ENCODE peak calls at places on chromosomes 12 and 14, in four cellular contexts. Z is lower lobe of right lung, Q is NCI-H2171 treated with DMSO at 0.1 percent for 48 hours, T is HEK293T. Y is an unnamed sample.

GRCh38 chr14:75675265-75675960 is 14.4 kb downstream of the TTLL5 start:
- DNase-seq in Z (no peak), Q (no peak), T (peak), Y (no peak)

GRCh38 chr12:111578276-111578970 is 20.7 kb downstream of the ATXN2 start:
- DNase-seq in Z (no peak), Q (no peak), T (no peak), Y (peak)

GRCh38 chr12:6182279-6182898 is 17.8 kb upstream of the CD9 start:
- DNase-seq in Z (peak), Q (peak), T (no peak), Y (no peak)

GRCh38 chr14:64771161-64771560 is 66.9 kb downstream of the PLEKHG3 start:
- DNase-seq in Z (no peak), Q (no peak), T (no peak), Y (no peak)

GRCh38 chr12:7927470-7927869 is 8.5 kb downstream of the SLC2A3 start:
- DNase-seq in Z (no peak), Q (no peak), T (no peak), Y (no peak)

GRCh38 chr12:89231686-89232085 is 120.6 kb downstream of the DUSP6 start:
- DNase-seq in Z (no peak), Q (no peak), T (no peak), Y (no peak)

GRCh38 chr12:115008951-115009350 is 325.0 kb upstream of the TBX3 start:
- DNase-seq in Z (no peak), Q (no peak), T (no peak), Y (no peak)

GRCh38 chr14:37116933-37117844 is 55.2 kb downstream of the SLC25A21 start:
- DNase-seq in Z (no peak), Q (peak), T (peak), Y (no peak)

GRCh38 chr12:47078733-47079364 is 572 bp upstream of the PCED1B start:
- DNase-seq in Z (peak), Q (no peak), T (peak), Y (no peak)

GRCh38 chr12:24860546-24860945 is 88.4 kb downstream of the BCAT1 start:
- DNase-seq in Z (no peak), Q (no peak), T (no peak), Y (no peak)

GRCh38 chr14:20409226-20409625 is 4.1 kb downstream of the TEP1 start:
- DNase-seq in Z (no peak), Q (no peak), T (no peak), Y (peak)

GRCh38 chr12:132888852-132889251 is 1.4 kb upstream of the CHFR start:
- DNase-seq in Z (no peak), Q (no peak), T (no peak), Y (no peak)

GRCh38 chr12:27900920-27901879 is 71.3 kb downstream of the PTHLH start:
- DNase-seq in Z (no peak), Q (no peak), T (no peak), Y (no peak)

GRCh38 chr12:124390442-124391116 is 95.7 kb downstream of the RFLNA start:
- DNase-seq in Z (peak), Q (no peak), T (no peak), Y (no peak)

GRCh38 chr14:106811167-106811566 is 1284.8 kb downstream of the TMEM121 start:
- DNase-seq in Z (no peak), Q (no peak), T (no peak), Y (no peak)

GRCh38 chr14:64232095-64232830 is 61.9 kb downstream of the ESR2 start:
- DNase-seq in Z (no peak), Q (no peak), T (no peak), Y (peak)

GRCh38 chr12:2960432-2960956 is 1.3 kb downstream of the TEAD4 start:
- DNase-seq in Z (no peak), Q (no peak), T (no peak), Y (no peak)

GRCh38 chr12:75712223-75712622 is 200.8 kb upstream of the KRR1 start:
- DNase-seq in Z (no peak), Q (no peak), T (no peak), Y (no peak)

GRCh38 chr14:78697341-78697740 is 527.2 kb downstream of the NRXN3 start:
- DNase-seq in Z (no peak), Q (peak), T (peak), Y (peak)

GRCh38 chr14:89957791-89958190 is 2.1 kb downstream of the TDP1 start:
- DNase-seq in Z (no peak), Q (no peak), T (no peak), Y (no peak)

GRCh38 chr12:13436182-13436581 is 239.7 kb downstream of the EMP1 start:
- DNase-seq in Z (no peak), Q (no peak), T (no peak), Y (no peak)

GRCh38 chr12:14849664-14850063 is 6.3 kb upstream of the ART4 start:
- DNase-seq in Z (no peak), Q (no peak), T (no peak), Y (no peak)

GRCh38 chr14:52044791-52045522 is 23.9 kb downstream of the NID2 start:
- DNase-seq in Z (no peak), Q (no peak), T (no peak), Y (peak)

GRCh38 chr12:24742378-24742777 is 206.5 kb downstream of the BCAT1 start:
- DNase-seq in Z (no peak), Q (no peak), T (no peak), Y (no peak)

GRCh38 chr14:22544881-22545420 is 44.1 kb downstream of the DAD1 start:
- DNase-seq in Z (no peak), Q (no peak), T (no peak), Y (no peak)

GRCh38 chr12:91777268-91777997 is 368.2 kb downstream of the BTG1 start:
- DNase-seq in Z (no peak), Q (no peak), T (no peak), Y (no peak)

GRCh38 chr12:5442251-5443006 is 10.5 kb downstream of the NTF3 start:
- DNase-seq in Z (no peak), Q (peak), T (peak), Y (no peak)

GRCh38 chr12:18224745-18225144 is 36.6 kb upstream of the PIK3C2G start:
- DNase-seq in Z (no peak), Q (peak), T (peak), Y (no peak)

GRCh38 chr12:10571141-10571540 is 42.3 kb downstream of the MAGOHB start:
- DNase-seq in Z (no peak), Q (no peak), T (no peak), Y (no peak)

GRCh38 chr14:92945959-92946846 is 23.3 kb downstream of the CHGA start:
- DNase-seq in Z (peak), Q (no peak), T (no peak), Y (no peak)

GRCh38 chr12:28219827-28220226 is 29.6 kb downstream of the CCDC91 start:
- DNase-seq in Z (no peak), Q (no peak), T (no peak), Y (no peak)

GRCh38 chr12:81558031-81558430 is 201.1 kb downstream of the PPFIA2 start:
- DNase-seq in Z (no peak), Q (no peak), T (no peak), Y (no peak)

GRCh38 chr14:101009531-101009930 is 106.0 kb upstream of the RTL1 start:
- DNase-seq in Z (no peak), Q (no peak), T (peak), Y (no peak)

GRCh38 chr14:103974575-103974974 is 32.2 kb upstream of the RD3L start:
- DNase-seq in Z (no peak), Q (no peak), T (no peak), Y (no peak)

GRCh38 chr12:95182868-95183415 is 34.3 kb downstream of the FGD6 start:
- DNase-seq in Z (no peak), Q (no peak), T (no peak), Y (peak)

GRCh38 chr14:59281613-59282012 is 93.1 kb downstream of the DAAM1 start:
- DNase-seq in Z (no peak), Q (no peak), T (no peak), Y (no peak)

GRCh38 chr14:74038015-74038859 is 19.1 kb downstream of the BBOF1 start:
- DNase-seq in Z (no peak), Q (peak), T (peak), Y (no peak)

GRCh38 chr14:99982449-99983250 is 82.6 kb upstream of the EVL start:
- DNase-seq in Z (no peak), Q (peak), T (peak), Y (no peak)

Y was measured in non-pigmented ciliary epithelial cell.